ENCODE peak calls at places on chromosomes 1 and 21, in four cellular contexts. One of them, this sample, is unnamed.

GRCh38 chr1:151196292-151196800 is 2.0 kb upstream of the PIP5K1A start:
- DNase-seq in K562: peak; percentile 82
- DNase-seq in HL-60: peak; percentile 83
- DNase-seq in GM12878: peak; percentile 53
- DNase-seq in this sample: no peak

GRCh38 chr1:68010094-68010493 is 40.3 kb downstream of the DIRAS3 start:
- DNase-seq in GM12878: no peak
- DNase-seq in K562: no peak
- DNase-seq in HL-60: no peak
- DNase-seq in this sample: no peak

GRCh38 chr1:230760360-230760827 is 13.2 kb downstream of the CAPN9 start:
- DNase-seq in HL-60: no peak
- DNase-seq in GM12878: no peak
- DNase-seq in K562: peak; percentile 32
- DNase-seq in this sample: no peak

GRCh38 chr1:151853411-151853930 is at the start of gene THEM5:
- DNase-seq in GM12878: no peak
- DNase-seq in HL-60: no peak
- DNase-seq in K562: peak; percentile 22
- DNase-seq in this sample: no peak

GRCh38 chr21:44375281-44375651 is 21.8 kb downstream of the TRPM2 start:
- DNase-seq in GM12878: no peak
- DNase-seq in HL-60: peak; percentile 96
- DNase-seq in K562: no peak
- DNase-seq in this sample: no peak

GRCh38 chr1:182671779-182672486 is 12.5 kb downstream of the RGS8 start:
- DNase-seq in HL-60: no peak
- DNase-seq in GM12878: no peak
- DNase-seq in K562: no peak
- DNase-seq in this sample: no peak

GRCh38 chr21:31459457-31459856 is 115.4 kb upstream of the TIAM1 start:
- DNase-seq in K562: peak; percentile 40
- DNase-seq in GM12878: no peak
- DNase-seq in HL-60: no peak
- DNase-seq in this sample: no peak

GRCh38 chr1:6588128-6588892 is 8.5 kb downstream of the ZBTB48 start:
- DNase-seq in GM12878: no peak
- DNase-seq in K562: no peak
- DNase-seq in HL-60: no peak
- DNase-seq in this sample: no peak

GRCh38 chr1:117290855-117291254 is 76.4 kb upstream of the MAN1A2 start:
- DNase-seq in K562: no peak
- DNase-seq in GM12878: no peak
- DNase-seq in HL-60: no peak
- DNase-seq in this sample: no peak

GRCh38 chr1:203592728-203593127 is 33.9 kb upstream of the ATP2B4 start:
- DNase-seq in GM12878: no peak
- DNase-seq in HL-60: peak; percentile 49
- DNase-seq in K562: no peak
- DNase-seq in this sample: no peak

GRCh38 chr1:1033009-1033587 is 13.2 kb downstream of the AGRN start:
- DNase-seq in GM12878: peak; percentile 72
- DNase-seq in HL-60: peak; percentile 69
- DNase-seq in K562: peak; percentile 96
- DNase-seq in this sample: peak; percentile 99

GRCh38 chr1:204150702-204151561 is 912 bp downstream of the ETNK2 start:
- DNase-seq in K562: no peak
- DNase-seq in HL-60: no peak
- DNase-seq in GM12878: no peak
- DNase-seq in this sample: no peak

GRCh38 chr1:212791261-212791675 is 309 bp downstream of the NSL1 start:
- DNase-seq in K562: no peak
- DNase-seq in HL-60: no peak
- DNase-seq in GM12878: no peak
- DNase-seq in this sample: peak; percentile 30

GRCh38 chr1:38284953-38285352 is 238.4 kb upstream of the POU3F1 start:
- DNase-seq in GM12878: no peak
- DNase-seq in HL-60: no peak
- DNase-seq in K562: no peak
- DNase-seq in this sample: no peak

GRCh38 chr1:230101556-230101955 is 34.5 kb downstream of the GALNT2 start:
- DNase-seq in HL-60: no peak
- DNase-seq in GM12878: no peak
- DNase-seq in K562: no peak
- DNase-seq in this sample: no peak

GRCh38 chr1:46118856-46119255 is 13.6 kb downstream of the PIK3R3 start:
- DNase-seq in K562: no peak
- DNase-seq in HL-60: no peak
- DNase-seq in GM12878: no peak
- DNase-seq in this sample: no peak

GRCh38 chr1:9721606-9722377 is 70.3 kb downstream of the PIK3CD start:
- DNase-seq in GM12878: no peak
- DNase-seq in K562: peak; percentile 82
- DNase-seq in HL-60: no peak
- DNase-seq in this sample: peak; percentile 59

GRCh38 chr1:157105988-157106812 is 6.6 kb upstream of the ETV3L start:
- DNase-seq in K562: peak; percentile 16
- DNase-seq in HL-60: no peak
- DNase-seq in GM12878: peak; percentile 41
- DNase-seq in this sample: peak; percentile 63

GRCh38 chr1:30966690-30967369 is 58.3 kb upstream of the SDC3 start:
- DNase-seq in HL-60: no peak
- DNase-seq in K562: peak; percentile 51
- DNase-seq in GM12878: no peak
- DNase-seq in this sample: no peak

GRCh38 chr1:161402446-161402845 is 34.8 kb upstream of the CFAP126 start:
- DNase-seq in K562: no peak
- DNase-seq in HL-60: no peak
- DNase-seq in GM12878: no peak
- DNase-seq in this sample: no peak

GRCh38 chr1:11187458-11187857 is 1.7 kb upstream of the ANGPTL7 start:
- DNase-seq in HL-60: no peak
- DNase-seq in K562: no peak
- DNase-seq in GM12878: no peak
- DNase-seq in this sample: no peak

GRCh38 chr1:89721351-89721750 is 88.4 kb downstream of the LRRC8C start:
- DNase-seq in HL-60: no peak
- DNase-seq in K562: peak; percentile 61
- DNase-seq in GM12878: peak; percentile 26
- DNase-seq in this sample: no peak

GRCh38 chr1:81760487-81761097 is 40.1 kb upstream of the ADGRL2 start:
- DNase-seq in HL-60: no peak
- DNase-seq in K562: no peak
- DNase-seq in GM12878: no peak
- DNase-seq in this sample: no peak

GRCh38 chr1:25534389-25534788 is 9.0 kb upstream of the LDLRAP1 start:
- DNase-seq in K562: no peak
- DNase-seq in HL-60: no peak
- DNase-seq in GM12878: no peak
- DNase-seq in this sample: no peak

GRCh38 chr1:221717491-221717865 is 24.4 kb downstream of the DUSP10 start:
- DNase-seq in GM12878: no peak
- DNase-seq in HL-60: no peak
- DNase-seq in K562: peak; percentile 55
- DNase-seq in this sample: no peak

GRCh38 chr1:150364231-150365003 is 470 bp downstream of the RPRD2 start:
- DNase-seq in GM12878: no peak
- DNase-seq in HL-60: peak; percentile 82
- DNase-seq in K562: peak; percentile 85
- DNase-seq in this sample: peak; percentile 17

GRCh38 chr1:109388208-109388711 is 9.5 kb downstream of the SORT1 start:
- DNase-seq in GM12878: no peak
- DNase-seq in HL-60: no peak
- DNase-seq in K562: no peak
- DNase-seq in this sample: no peak

GRCh38 chr1:86487131-86487804 is 18.5 kb downstream of the CLCA1 start:
- DNase-seq in GM12878: no peak
- DNase-seq in HL-60: no peak
- DNase-seq in K562: no peak
- DNase-seq in this sample: no peak

GRCh38 chr21:41622831-41623548 is 115.0 kb upstream of the TMPRSS2 start:
- DNase-seq in GM12878: no peak
- DNase-seq in HL-60: no peak
- DNase-seq in K562: no peak
- DNase-seq in this sample: no peak

GRCh38 chr1:31934706-31935629 is 3.2 kb downstream of the PTP4A2 start:
- DNase-seq in HL-60: no peak
- DNase-seq in GM12878: no peak
- DNase-seq in K562: peak; percentile 74
- DNase-seq in this sample: no peak

GRCh38 chr1:25707280-25708016 is 90.9 kb downstream of the MAN1C1 start:
- DNase-seq in GM12878: no peak
- DNase-seq in HL-60: no peak
- DNase-seq in K562: no peak
- DNase-seq in this sample: no peak

GRCh38 chr1:157403203-157403602 is 149.1 kb downstream of the FCRL5 start:
- DNase-seq in HL-60: peak; percentile 84
- DNase-seq in K562: peak; percentile 24
- DNase-seq in GM12878: no peak
- DNase-seq in this sample: peak; percentile 30

GRCh38 chr1:234724517-234725176 is 114.7 kb upstream of the IRF2BP2 start:
- DNase-seq in K562: no peak
- DNase-seq in HL-60: peak; percentile 40
- DNase-seq in GM12878: no peak
- DNase-seq in this sample: no peak

GRCh38 chr1:212606734-212607205 is 1.8 kb upstream of the ATF3 start:
- DNase-seq in GM12878: no peak
- DNase-seq in HL-60: peak; percentile 11
- DNase-seq in K562: peak; percentile 33
- DNase-seq in this sample: peak; percentile 29

GRCh38 chr1:74470262-74470661 is 42.1 kb downstream of the LRRC53 start:
- DNase-seq in GM12878: no peak
- DNase-seq in K562: no peak
- DNase-seq in HL-60: no peak
- DNase-seq in this sample: no peak

GRCh38 chr1:74467786-74468377 is 44.5 kb downstream of the LRRC53 start:
- DNase-seq in HL-60: no peak
- DNase-seq in GM12878: no peak
- DNase-seq in K562: no peak
- DNase-seq in this sample: no peak

GRCh38 chr1:74470936-74471335 is 41.5 kb downstream of the LRRC53 start:
- DNase-seq in HL-60: no peak
- DNase-seq in GM12878: no peak
- DNase-seq in K562: no peak
- DNase-seq in this sample: no peak

GRCh38 chr1:74465193-74465681 is 47.2 kb downstream of the LRRC53 start:
- DNase-seq in K562: no peak
- DNase-seq in HL-60: no peak
- DNase-seq in GM12878: no peak
- DNase-seq in this sample: no peak

DNA sequence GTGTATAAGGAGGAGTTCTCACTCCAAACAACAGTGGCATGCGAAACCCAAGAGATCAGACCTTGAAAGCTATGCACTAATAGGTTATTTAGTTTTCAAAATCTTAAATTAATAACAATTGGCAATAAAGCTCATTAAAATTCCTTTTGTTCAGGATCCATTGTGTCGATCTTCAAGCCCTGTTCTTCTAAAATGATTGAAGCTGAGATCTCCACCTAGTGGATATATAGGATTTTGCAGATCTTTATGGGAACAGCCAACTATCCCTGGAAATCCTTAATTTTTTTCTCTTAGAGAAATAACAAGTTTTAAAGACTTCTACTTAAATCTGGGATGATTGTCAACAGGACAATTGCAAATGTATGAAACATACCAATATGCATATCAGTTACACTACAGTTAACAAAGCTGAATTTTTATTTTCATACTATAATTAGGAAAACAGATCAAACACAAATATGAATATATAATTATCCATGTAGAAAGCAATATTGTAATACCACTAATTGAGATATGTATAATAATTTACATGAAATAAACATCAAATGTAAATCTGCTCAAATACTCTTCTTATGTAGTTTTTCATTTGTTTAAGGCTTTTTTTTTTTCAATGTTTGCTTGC is 43.3 kb downstream of the LRRC53 start:
- DNase-seq in HL-60: no peak
- DNase-seq in K562: peak; percentile 29
- DNase-seq in GM12878: no peak
- DNase-seq in this sample: no peak
- TF ChIP-seq SPI1 in HL-60: no peak
- TF ChIP-seq SPI1 in K562: no peak
- TF ChIP-seq SPI1 in GM12878: no peak
- TF ChIP-seq SPI1 in this sample: no peak

DNA sequence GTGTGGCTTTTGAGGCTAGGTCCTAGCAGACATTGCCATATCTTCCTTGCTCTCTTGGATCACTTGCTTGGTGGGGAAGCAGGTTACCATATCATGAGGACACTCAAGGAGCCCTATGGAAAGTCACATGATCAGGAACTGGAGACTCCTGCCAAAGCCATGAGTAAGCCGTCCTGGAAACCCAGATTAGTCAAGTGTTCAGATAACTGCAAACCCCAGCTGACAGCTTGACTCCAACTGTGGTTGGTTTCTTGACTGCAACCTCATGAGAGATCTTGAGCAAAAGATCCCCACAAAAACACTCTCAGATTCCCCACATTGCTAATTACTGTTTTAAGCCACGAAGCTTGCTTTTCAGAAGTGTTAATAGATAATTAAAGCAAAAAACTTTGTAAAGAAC is 58.6 kb downstream of the CACNA1E start:
- DNase-seq in K562: peak; percentile 20
- DNase-seq in GM12878: no peak
- DNase-seq in HL-60: no peak
- DNase-seq in this sample: no peak
- TF ChIP-seq SPI1 in K562: no peak
- TF ChIP-seq SPI1 in GM12878: no peak
- TF ChIP-seq SPI1 in HL-60: no peak
- TF ChIP-seq SPI1 in this sample: no peak

DNA sequence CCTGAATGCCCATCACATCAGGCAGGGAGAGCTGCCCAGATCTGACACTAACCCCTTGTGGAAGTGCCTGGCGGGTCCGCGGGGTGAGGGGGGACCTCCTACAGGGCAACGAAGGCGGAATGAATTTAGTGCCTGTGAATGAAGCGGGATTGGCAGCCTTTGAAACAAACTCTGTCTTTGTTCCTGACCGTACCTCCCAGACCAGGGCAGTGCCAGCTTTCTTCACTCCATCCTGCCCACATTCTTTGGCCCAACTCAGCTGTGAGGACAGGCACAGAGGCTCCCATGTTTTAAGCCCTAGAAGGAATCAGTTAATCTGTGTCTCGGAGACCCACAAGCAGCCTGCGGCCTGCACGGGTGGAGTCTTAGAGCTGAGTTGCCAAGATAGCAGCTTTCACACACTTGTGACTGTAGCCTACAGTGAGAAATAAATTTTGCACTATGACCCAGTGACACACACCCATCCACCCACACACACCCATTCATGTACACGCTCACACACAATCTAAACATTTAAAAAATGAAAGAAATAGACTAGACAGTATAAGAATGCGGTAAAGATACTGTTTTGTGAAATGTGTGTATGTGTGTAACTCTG is 60.1 kb upstream of the USP24 start:
- DNase-seq in K562: peak; percentile 72
- DNase-seq in GM12878: no peak
- DNase-seq in HL-60: no peak
- DNase-seq in this sample: no peak
- TF ChIP-seq SPI1 in K562: no peak
- TF ChIP-seq SPI1 in GM12878: no peak
- TF ChIP-seq SPI1 in HL-60: no peak
- TF ChIP-seq SPI1 in this sample: no peak

GRCh38 chr1:52670599-52670998 is 27.5 kb downstream of the COA7 start:
- DNase-seq in HL-60: no peak
- DNase-seq in GM12878: no peak
- DNase-seq in K562: no peak
- DNase-seq in this sample: no peak
- TF ChIP-seq SPI1 in HL-60: no peak
- TF ChIP-seq SPI1 in GM12878: no peak
- TF ChIP-seq SPI1 in K562: no peak
- TF ChIP-seq SPI1 in this sample: no peak